ENCODE peak calls at places on chromosomes 16 and 17, in eight cellular contexts. S is right atrium auricular region; Q is AG10803; U is CD8-positive, alpha-beta T cell; B is endodermal cell; H is IMR-90; C is GM12865; D is prostate gland. Z is an unnamed sample.

GRCh38 chr17:50604470-50604869 is 30.2 kb upstream of the ABCC3 start:
- DNase-seq in C (no peak), D (peak; percentile 16), U (no peak), B (peak; percentile 84), H (peak; percentile 28), S (peak; percentile 70), Q (peak; percentile 38), Z (no peak)

GRCh38 chr17:41937970-41938851 is 7.8 kb downstream of the ODAD4 start:
- DNase-seq in Q (no peak), U (no peak), B (no peak), S (no peak), D (no peak), H (no peak), C (no peak), Z (no peak)

GRCh38 chr16:50864386-50864785 is 122.5 kb downstream of the CYLD start:
- DNase-seq in U (no peak), H (no peak), S (peak; percentile 21), C (no peak), B (no peak), Q (no peak), D (no peak), Z (no peak)

GRCh38 chr16:17396762-17397498 is 73.8 kb downstream of the XYLT1 start:
- DNase-seq in H (peak; percentile 52), C (no peak), S (no peak), D (peak; percentile 59), Q (peak; percentile 35), B (no peak), U (no peak), Z (no peak)

GRCh38 chr17:63993368-63993990 is 4.7 kb upstream of the PRR29 start:
- DNase-seq in D (no peak), S (no peak), H (no peak), B (peak; percentile 37), Q (no peak), U (peak; percentile 29), C (peak; percentile 23), Z (no peak)

GRCh38 chr17:61410555-61411089 is 11.0 kb downstream of the TBX2 start:
- DNase-seq in B (peak; percentile 98), U (peak; percentile 64), D (no peak), H (peak; percentile 86), C (peak; percentile 57), Q (peak; percentile 43), S (no peak), Z (no peak)

GRCh38 chr16:52837251-52837650 is 215.4 kb downstream of the CHD9NB start:
- DNase-seq in Q (no peak), B (no peak), C (no peak), D (no peak), S (no peak), H (peak; percentile 6), U (no peak), Z (no peak)

GRCh38 chr17:78966906-78967600 is 12.7 kb downstream of the LGALS3BP start:
- DNase-seq in H (no peak), D (no peak), U (no peak), Q (no peak), S (no peak), B (no peak), C (no peak), Z (no peak)

GRCh38 chr17:27380551-27380950 is 75.7 kb upstream of the KSR1 start:
- DNase-seq in H (no peak), U (no peak), S (no peak), B (no peak), Q (no peak), D (no peak), C (no peak), Z (no peak)

GRCh38 chr16:67183627-67184452 is at the start of gene MATCAP1:
- DNase-seq in S (peak; percentile 98), H (peak; percentile 97), Q (peak; percentile 96), D (peak; percentile 96), C (peak; percentile 97), U (peak; percentile 85), B (peak; percentile 97), Z (peak; percentile 96)

GRCh38 chr17:19727466-19728113 is 11.2 kb upstream of the SLC47A2 start:
- DNase-seq in U (no peak), B (no peak), D (peak; percentile 86), S (peak; percentile 83), C (no peak), H (peak; percentile 68), Q (peak; percentile 97), Z (no peak)
- H3K4me3 ChIP-seq in U (no peak overlapping the region), B (no peak overlapping the region), D (no peak overlapping the region), S (no peak overlapping the region), C (no peak overlapping the region), H (no peak overlapping the region), Q (no peak overlapping the region), Z (no peak overlapping the region)

DNA sequence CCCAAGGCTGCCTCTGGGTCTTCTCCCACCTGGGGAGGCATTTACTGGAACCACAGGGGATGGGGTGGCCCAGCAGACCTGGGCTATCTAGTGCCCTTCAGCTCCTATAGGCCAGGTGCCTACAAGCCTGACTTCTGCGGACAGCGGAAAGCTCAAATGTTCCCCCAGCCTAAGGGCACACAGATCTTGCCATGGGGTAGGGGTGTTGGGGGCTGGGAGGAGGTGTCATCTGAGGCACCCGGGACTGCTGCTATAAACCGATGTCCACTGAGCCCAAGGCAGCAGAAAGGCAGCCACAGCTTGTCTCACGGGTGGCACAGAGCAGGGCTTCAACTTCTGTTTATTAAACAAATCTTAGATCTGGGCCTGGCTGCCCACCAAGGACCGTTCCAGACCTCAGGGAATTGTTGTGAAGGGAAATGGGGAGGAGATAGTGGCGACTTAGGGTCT is 3.6 kb downstream of the MYO1C start:
- DNase-seq in H (no peak), Q (no peak), S (no peak), U (no peak), B (no peak), C (no peak), D (no peak), Z (no peak)
- H3K4me3 ChIP-seq in H (no peak overlapping the region), Q (peak overlapping the region; percentile 69), S (peak overlapping the region; percentile 67), U (peak overlapping the region; percentile 63), B (peak overlapping the region; percentile 65), C (no peak overlapping the region), D (peak overlapping the region; percentile 58), Z (no peak overlapping the region)

DNA sequence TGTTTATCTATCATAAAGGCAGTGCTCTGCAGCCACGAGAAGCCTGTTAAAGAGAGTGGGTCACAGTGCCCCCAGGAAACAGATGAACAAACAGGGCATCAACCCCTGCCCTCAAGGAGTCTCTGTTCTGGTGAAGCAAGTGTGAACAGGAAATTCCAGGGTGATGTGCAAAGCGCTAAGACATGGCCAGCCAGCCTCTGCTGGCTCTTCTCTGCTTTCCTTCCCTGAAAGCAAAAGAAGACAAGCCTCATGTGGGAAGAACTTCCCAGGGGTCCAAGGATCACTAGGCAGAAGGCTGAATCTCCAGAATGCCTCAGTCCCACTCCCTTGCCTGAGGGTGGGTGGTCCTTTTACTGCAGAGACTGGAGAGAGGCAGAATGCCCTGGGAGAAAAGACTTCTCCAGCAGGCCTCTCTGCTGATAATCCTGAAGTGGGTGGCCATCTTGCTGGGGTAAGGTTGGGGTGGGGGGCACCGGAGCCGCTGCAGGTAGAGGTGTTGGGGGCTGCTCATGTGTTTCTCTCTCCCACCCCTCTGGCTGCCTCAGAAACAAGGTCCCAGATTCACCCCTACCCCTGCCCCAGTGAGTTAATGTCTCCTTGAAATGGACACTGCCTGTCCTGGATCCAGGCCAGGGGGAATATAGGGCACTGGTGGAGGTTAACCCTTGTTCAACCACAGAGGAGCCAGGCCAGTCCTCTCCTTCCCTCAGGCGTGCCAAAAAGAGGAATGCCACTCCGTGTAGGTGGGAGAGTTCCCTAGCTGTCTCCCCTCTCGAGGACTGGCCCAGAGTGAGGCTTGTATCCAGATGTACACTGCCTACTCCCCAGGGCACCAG is 2.4 kb downstream of the ANKRD13B start:
- DNase-seq in Q (no peak), C (no peak), B (peak; percentile 46), U (no peak), S (no peak), H (peak; percentile 49), D (no peak), Z (no peak)
- H3K4me3 ChIP-seq in Q (no peak overlapping the region), C (no peak overlapping the region), B (no peak overlapping the region), U (no peak overlapping the region), S (no peak overlapping the region), H (no peak overlapping the region), D (no peak overlapping the region), Z (no peak overlapping the region)

GRCh38 chr16:11298143-11298900 is 17.2 kb upstream of the PRM1 start:
- DNase-seq in D (no peak), S (no peak), H (no peak), U (no peak), B (no peak), Q (no peak), C (peak; percentile 23), Z (no peak)
- H3K4me3 ChIP-seq in D (no peak overlapping the region), S (no peak overlapping the region), H (no peak overlapping the region), U (peak overlapping the region; percentile 53), B (no peak overlapping the region), Q (no peak overlapping the region), C (peak overlapping the region; percentile 37), Z (no peak overlapping the region)

DNA sequence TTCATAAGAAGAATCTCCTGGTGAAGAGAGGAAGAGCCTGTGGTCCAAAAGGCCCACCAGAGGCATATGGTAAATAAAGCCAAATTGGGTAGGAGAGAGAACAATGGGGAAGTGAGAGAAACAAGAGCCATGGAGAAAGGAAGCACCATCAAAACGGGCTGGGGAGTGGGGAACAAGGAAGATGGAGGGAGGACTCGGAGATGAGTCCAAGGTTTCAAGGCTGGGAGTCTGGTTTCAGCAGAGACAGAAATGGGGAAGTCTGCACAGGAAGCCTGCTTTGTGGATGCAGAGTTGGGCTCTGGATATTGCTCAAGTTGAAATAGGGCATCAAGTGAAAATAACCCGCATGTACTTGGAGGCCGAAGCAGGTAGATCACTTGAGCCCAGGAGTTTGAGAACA is 9.9 kb downstream of the PIK3R5 start:
- DNase-seq in S (peak; percentile 59), Q (no peak), H (no peak), U (no peak), C (no peak), D (no peak), B (no peak), Z (no peak)
- H3K4me3 ChIP-seq in S (no peak overlapping the region), Q (no peak overlapping the region), H (no peak overlapping the region), U (no peak overlapping the region), C (no peak overlapping the region), D (no peak overlapping the region), B (no peak overlapping the region), Z (no peak overlapping the region)

DNA sequence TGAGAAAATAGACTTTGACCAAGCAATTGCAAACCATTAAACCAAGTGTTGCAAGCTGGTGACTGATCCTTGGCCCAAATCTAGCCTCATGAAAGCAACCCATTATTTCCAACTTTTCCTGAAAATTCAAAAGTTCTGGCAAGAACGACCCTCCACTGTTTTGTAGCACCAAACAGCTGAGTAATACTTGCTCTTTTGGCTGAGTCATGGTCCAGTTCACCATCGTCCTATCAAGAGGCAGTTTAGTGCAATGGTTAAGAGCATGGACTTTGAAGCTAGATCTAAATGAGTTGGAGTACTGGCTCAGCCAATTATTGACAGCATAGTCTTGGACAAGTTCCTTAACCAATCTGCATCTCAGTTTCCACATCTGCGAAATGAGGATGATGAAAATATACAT is 31.3 kb downstream of the SCNN1G start:
- DNase-seq in Q (no peak), C (no peak), S (no peak), U (no peak), D (no peak), H (no peak), B (no peak), Z (no peak)
- H3K4me3 ChIP-seq in Q (no peak overlapping the region), C (no peak overlapping the region), S (no peak overlapping the region), U (no peak overlapping the region), D (no peak overlapping the region), H (no peak overlapping the region), B (no peak overlapping the region), Z (no peak overlapping the region)

GRCh38 chr17:48294193-48294909 is 135.7 kb downstream of the SKAP1 start:
- DNase-seq in S (no peak), Q (no peak), C (no peak), H (no peak), D (no peak), U (no peak), B (no peak), Z (no peak)
- H3K4me3 ChIP-seq in S (no peak overlapping the region), Q (no peak overlapping the region), C (no peak overlapping the region), H (no peak overlapping the region), D (no peak overlapping the region), U (no peak overlapping the region), B (no peak overlapping the region), Z (no peak overlapping the region)

GRCh38 chr16:73966851-73967250 is 329.8 kb upstream of the PSMD7 start:
- DNase-seq in U (no peak), H (no peak), B (no peak), Q (no peak), S (no peak), C (no peak), D (no peak), Z (no peak)
- H3K4me3 ChIP-seq in U (no peak overlapping the region), H (no peak overlapping the region), B (no peak overlapping the region), Q (no peak overlapping the region), S (no peak overlapping the region), C (no peak overlapping the region), D (no peak overlapping the region), Z (no peak overlapping the region)

Z was measured in GM12864.